ENCODE peak calls at places on chromosomes 3 and 15, in eight cellular contexts. D is RWPE1, S is IMR-90, N is tibial artery, E is GM23338, U is right atrium auricular region, T is colonic mucosa, B is neural progenitor cell. C is an unnamed sample.

GRCh38 chr3:182818296-182818978 is 25.1 kb downstream of the ATP11B start:
- DNase-seq in N (no peak), S (no peak), U (no peak), D (no peak), T (no peak), E (no peak), B (no peak), C (no peak)

GRCh38 chr15:70032509-70032908 is 65.2 kb downstream of the TLE3 start:
- DNase-seq in N (peak), B (no peak), E (no peak), U (no peak), T (no peak), D (no peak), S (no peak), C (no peak)

GRCh38 chr3:106566277-106566676 is 697.5 kb upstream of the CBLB start:
- DNase-seq in N (no peak), D (no peak), T (no peak), E (peak), S (no peak), B (peak), U (no peak), C (no peak)

GRCh38 chr3:30260747-30261146 is 345.7 kb upstream of the TGFBR2 start:
- DNase-seq in E (no peak), N (no peak), S (peak), T (no peak), B (no peak), U (no peak), D (no peak), C (no peak)

GRCh38 chr3:57079221-57079831 is 18.9 kb downstream of the SPATA12 start:
- DNase-seq in N (peak), U (no peak), B (peak), E (peak), T (peak), S (no peak), D (peak), C (no peak)

GRCh38 chr15:35115155-35115725 is 30.1 kb upstream of the NANOGP8 start:
- DNase-seq in N (no peak), E (no peak), S (peak), D (no peak), B (peak), U (no peak), T (no peak), C (no peak)

GRCh38 chr3:187027531-187027936 is 97.2 kb downstream of the ST6GAL1 start:
- DNase-seq in B (no peak), U (no peak), T (peak), E (no peak), N (no peak), S (no peak), D (no peak), C (no peak)

GRCh38 chr3:115836944-115837343 is 213.6 kb downstream of the GAP43 start:
- DNase-seq in U (no peak), N (no peak), E (peak), T (no peak), D (peak), S (peak), B (peak), C (no peak)

GRCh38 chr3:65551945-65552344 is 486.8 kb downstream of the MAGI1 start:
- DNase-seq in D (no peak), T (no peak), U (no peak), E (no peak), B (peak), S (no peak), N (no peak), C (no peak)

GRCh38 chr3:121948641-121949040 is 54.4 kb downstream of the SLC15A2 start:
- DNase-seq in E (no peak), D (no peak), U (no peak), B (no peak), T (no peak), N (no peak), S (no peak), C (no peak)
- TF ChIP-seq CTCF in E (no peak), D (no peak), U (no peak), B (no peak), T (no peak), N (no peak), S (no peak), C (no peak)

DNA sequence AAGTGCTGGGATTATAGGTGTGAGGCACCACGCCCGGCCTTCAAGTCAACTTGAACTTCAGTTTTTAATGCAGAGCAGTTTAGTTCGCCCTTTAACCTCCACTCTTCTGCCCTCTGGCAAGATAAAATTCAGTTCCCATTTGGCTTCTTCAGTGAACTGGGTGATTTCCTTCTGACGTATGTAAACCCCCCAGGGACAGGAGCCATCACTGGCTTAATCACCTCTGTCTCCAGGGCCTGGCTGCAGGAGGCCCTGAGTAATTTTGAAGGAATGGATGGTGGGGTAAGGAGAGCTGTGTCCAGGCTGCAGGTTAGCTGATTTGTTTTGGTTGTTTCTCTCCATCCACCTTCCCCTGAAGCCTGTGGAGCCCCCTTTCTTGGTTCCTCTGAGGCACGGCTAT is 11.9 kb downstream of the MCM2 start:
- DNase-seq in S (peak), D (no peak), E (no peak), U (no peak), T (no peak), N (no peak), B (no peak), C (peak)
- H3K27ac ChIP-seq in S (no peak), D (no peak), E (no peak), U (no peak), T (no peak), N (no peak), B (no peak), C (no peak)

DNA sequence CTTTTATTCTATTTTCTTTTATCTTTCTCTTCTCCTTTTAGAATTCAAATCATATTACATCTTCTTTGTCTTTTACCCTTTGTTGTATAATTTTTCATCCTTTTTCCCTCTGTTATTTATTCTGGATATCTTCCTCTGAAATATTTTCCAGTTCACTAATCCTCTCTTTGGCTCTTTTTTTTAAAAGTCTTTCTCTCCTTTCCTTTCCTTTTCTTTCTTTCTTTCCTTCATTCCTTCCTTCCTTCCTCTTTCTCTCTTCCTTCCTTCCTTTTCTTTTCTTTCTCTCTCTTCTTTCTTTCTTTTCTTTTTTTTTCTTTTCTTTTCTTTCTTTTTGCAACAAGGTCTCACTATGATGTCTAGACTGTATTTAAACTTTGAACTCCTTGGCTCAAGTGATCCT is 9.3 kb downstream of the SUSD5 start:
- DNase-seq in T (no peak), B (no peak), S (no peak), U (no peak), D (no peak), N (no peak), E (no peak), C (no peak)
- TF ChIP-seq CTCF in T (no peak), B (no peak), S (no peak), U (no peak), D (no peak), N (no peak), E (no peak), C (no peak)

DNA sequence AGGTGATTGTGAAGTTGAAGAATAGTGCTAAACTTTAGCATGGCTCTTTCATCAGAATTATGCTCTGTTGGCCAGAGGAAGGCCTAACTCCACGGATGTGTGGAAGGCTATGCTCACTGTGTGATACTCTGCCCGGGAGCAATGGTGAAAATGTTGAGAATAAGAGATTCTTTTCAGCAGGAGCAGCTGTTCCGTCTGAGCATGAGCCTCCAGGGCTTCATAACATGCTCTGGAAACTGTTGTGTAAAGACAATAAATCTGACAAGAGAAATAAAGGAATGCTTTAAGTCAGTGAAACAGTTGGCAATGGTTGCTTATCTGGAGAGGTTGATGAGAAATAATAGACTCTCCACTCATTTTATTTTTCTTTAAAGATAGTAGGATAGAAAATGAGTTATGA is 269.8 kb downstream of the DIPK2A start:
- DNase-seq in N (no peak), S (no peak), D (no peak), T (no peak), E (no peak), U (no peak), B (no peak), C (no peak)
- H3K27ac ChIP-seq in N (no peak), S (no peak), D (no peak), T (no peak), E (no peak), U (no peak), B (no peak), C (no peak)